ENCODE peak calls at places on chromosomes 5 and 9, in four cellular contexts. B is amniotic epithelial cell, W is GM12865, P is lower leg skin. A is an unnamed sample.

GRCh38 chr5:50352390-50352789 is 88.7 kb downstream of the EMB start:
- DNase-seq in P (no peak), B (no peak), W (no peak), A (no peak)

GRCh38 chr9:33211695-33212393 is 28.1 kb upstream of the SPINK4 start:
- DNase-seq in W (no peak), B (peak; percentile 32), P (no peak), A (no peak)

GRCh38 chr5:134003957-134004625 is 684 bp downstream of the VDAC1 start:
- DNase-seq in W (peak; percentile 74), B (no peak), P (peak; percentile 44), A (peak; percentile 45)

GRCh38 chr9:34377402-34377741 is 674 bp upstream of the MYORG start:
- DNase-seq in B (peak; percentile 13), P (no peak), W (no peak), A (no peak)

GRCh38 chr5:73544429-73545402 is 20.7 kb downstream of the ANKRA2 start:
- DNase-seq in B (peak; percentile 27), W (no peak), P (no peak), A (no peak)

GRCh38 chr5:103849934-103850333 is 287.3 kb upstream of the NUDT12 start:
- DNase-seq in W (peak; percentile 59), B (peak; percentile 88), P (no peak), A (no peak)

GRCh38 chr9:133727876-133728441 is 10.2 kb downstream of the SARDH start:
- DNase-seq in W (no peak), B (no peak), P (no peak), A (no peak)

GRCh38 chr9:19748278-19749126 is 40.3 kb downstream of the SLC24A2 start:
- DNase-seq in W (no peak), P (no peak), B (peak; percentile 35), A (no peak)

A was measured in MM.1S.